ENCODE peak calls at places on chromosome 16, in ten cellular contexts. P is lower lobe of right lung; K is activated B cell treated with CpG ODN at 0.5 μM for 24 hours; Z is A549; L is upper lobe of right lung; W is choroid plexus epithelial cell; B is adrenal gland; C is dorsolateral prefrontal cortex; E is endothelial cell; N is CD8-positive, alpha-beta T cell. I is an unnamed sample.

GRCh38 chr16:69669577-69669976 is 56.8 kb downstream of the NQO1 start:
- DNase-seq in L (no peak), W (peak; percentile 9), B (no peak), C (no peak), P (no peak), N (no peak), E (no peak), Z (no peak), K (no peak), I (no peak)

GRCh38 chr16:70454221-70455034 is at the start of gene FCSK:
- DNase-seq in L (peak; percentile 87), W (peak; percentile 64), E (peak; percentile 84), N (peak; percentile 85), C (peak; percentile 71), P (peak; percentile 81), B (peak; percentile 75), Z (peak; percentile 75), K (peak; percentile 78), I (peak; percentile 80)

GRCh38 chr16:716250-716607 is 1.3 kb downstream of the METRN start:
- DNase-seq in C (peak; percentile 92), L (no peak), W (peak; percentile 68), P (no peak), N (no peak), Z (peak; percentile 77), E (no peak), B (peak; percentile 92), K (no peak), I (no peak)

GRCh38 chr16:77437859-77438258 is 3.0 kb upstream of the ADAMTS18 start:
- DNase-seq in C (no peak), L (no peak), Z (peak; percentile 29), E (no peak), P (no peak), B (no peak), K (no peak), N (no peak), W (peak; percentile 74), I (no peak)

GRCh38 chr16:89678258-89678657 is 8.2 kb upstream of the CDK10 start:
- DNase-seq in N (no peak), K (no peak), W (no peak), C (no peak), E (no peak), L (no peak), Z (no peak), B (no peak), P (no peak), I (no peak)

GRCh38 chr16:58306327-58306726 is 11.5 kb upstream of the PRSS54 start:
- DNase-seq in B (peak; percentile 72), N (no peak), W (peak; percentile 72), L (no peak), P (no peak), Z (peak; percentile 44), K (peak; percentile 22), E (peak; percentile 45), C (no peak), I (no peak)

GRCh38 chr16:79431923-79432322 is 168.6 kb downstream of the MAF start:
- DNase-seq in E (no peak), W (no peak), Z (no peak), C (no peak), L (no peak), N (no peak), B (no peak), P (no peak), K (no peak), I (no peak)

GRCh38 chr16:9225527-9226316 is 134.3 kb downstream of the HAPSTR1 start:
- DNase-seq in C (no peak), Z (peak; percentile 43), E (no peak), B (no peak), W (no peak), K (no peak), P (no peak), L (no peak), N (no peak), I (no peak)

GRCh38 chr16:71930013-71930563 is 34.8 kb downstream of the IST1 start:
- DNase-seq in P (no peak), E (no peak), N (no peak), C (no peak), B (no peak), L (no peak), Z (no peak), W (peak; percentile 25), K (no peak), I (no peak)

GRCh38 chr16:80631581-80631980 is 90.8 kb downstream of the DYNLRB2 start:
- DNase-seq in E (no peak), W (no peak), K (no peak), N (no peak), Z (no peak), L (no peak), C (no peak), P (no peak), B (no peak), I (no peak)

GRCh38 chr16:51624083-51624775 is 473.2 kb upstream of the SALL1 start:
- DNase-seq in N (no peak), W (no peak), L (no peak), C (no peak), Z (no peak), K (no peak), E (no peak), B (no peak), P (no peak), I (no peak)

GRCh38 chr16:17296412-17296811 is 174.3 kb downstream of the XYLT1 start:
- DNase-seq in C (no peak), K (no peak), Z (no peak), B (peak; percentile 94), P (no peak), N (no peak), L (no peak), E (no peak), W (no peak), I (no peak)

GRCh38 chr16:53898993-53899392 is 195.0 kb downstream of the FTO start:
- DNase-seq in W (peak; percentile 49), K (no peak), N (no peak), L (no peak), C (no peak), E (no peak), B (no peak), Z (no peak), P (no peak), I (no peak)

GRCh38 chr16:70331588-70332358 is 14.9 kb upstream of the DDX19A start:
- DNase-seq in C (no peak), K (no peak), N (no peak), Z (no peak), L (no peak), E (peak; percentile 14), B (no peak), W (peak; percentile 20), P (no peak), I (no peak)

GRCh38 chr16:26959416-26960009 is 107.2 kb upstream of the C16orf82 start:
- DNase-seq in W (no peak), N (no peak), Z (no peak), C (no peak), K (no peak), P (no peak), L (no peak), E (no peak), B (no peak), I (no peak)
- TF ChIP-seq CTCF in W (no peak), N (no peak), Z (no peak), C (no peak), K (no peak), P (no peak), L (no peak), E (no peak), B (no peak), I (no peak)

DNA sequence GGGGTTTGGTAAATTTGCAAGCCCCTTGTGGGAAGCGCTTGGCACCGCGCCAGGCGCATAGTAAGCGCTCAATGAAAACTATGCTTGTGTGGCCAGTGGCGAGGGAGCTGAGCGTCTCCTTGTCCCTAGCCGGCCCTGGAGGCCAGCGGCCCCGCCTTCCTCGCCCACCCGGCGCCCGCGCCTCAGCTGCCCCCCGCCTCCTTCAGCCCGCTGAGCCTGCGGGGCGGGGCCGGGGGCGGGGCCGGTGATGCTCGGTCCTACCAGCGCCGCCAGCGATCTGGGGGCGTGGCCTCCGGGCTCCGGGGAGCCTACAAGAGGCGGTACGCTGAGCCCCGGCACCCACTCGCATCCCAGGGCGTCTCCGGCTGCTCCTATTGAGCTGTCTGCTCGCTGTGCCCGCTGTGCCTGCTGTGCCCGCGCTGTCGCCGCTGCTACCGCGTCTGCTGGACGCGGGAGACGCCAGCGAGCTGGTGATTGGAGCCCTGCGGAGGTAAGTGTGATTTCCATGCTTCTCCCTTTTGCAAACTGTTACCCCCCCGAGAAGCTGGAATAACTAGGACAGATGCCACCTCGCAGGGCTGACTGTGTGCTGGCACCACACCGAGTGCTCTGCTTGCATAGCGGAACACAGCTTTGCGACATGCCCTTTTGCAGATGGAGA is at the start of gene CRISPLD2:
- DNase-seq in W (peak; percentile 90), L (peak; percentile 96), E (peak; percentile 95), N (peak; percentile 85), K (peak; percentile 58), B (peak; percentile 96), P (peak; percentile 96), C (peak; percentile 94), Z (peak; percentile 83), I (peak; percentile 92)
- TF ChIP-seq CTCF in W (no peak), L (no peak), E (no peak), N (no peak), K (no peak), B (no peak), P (no peak), C (no peak), Z (no peak), I (no peak)

DNA sequence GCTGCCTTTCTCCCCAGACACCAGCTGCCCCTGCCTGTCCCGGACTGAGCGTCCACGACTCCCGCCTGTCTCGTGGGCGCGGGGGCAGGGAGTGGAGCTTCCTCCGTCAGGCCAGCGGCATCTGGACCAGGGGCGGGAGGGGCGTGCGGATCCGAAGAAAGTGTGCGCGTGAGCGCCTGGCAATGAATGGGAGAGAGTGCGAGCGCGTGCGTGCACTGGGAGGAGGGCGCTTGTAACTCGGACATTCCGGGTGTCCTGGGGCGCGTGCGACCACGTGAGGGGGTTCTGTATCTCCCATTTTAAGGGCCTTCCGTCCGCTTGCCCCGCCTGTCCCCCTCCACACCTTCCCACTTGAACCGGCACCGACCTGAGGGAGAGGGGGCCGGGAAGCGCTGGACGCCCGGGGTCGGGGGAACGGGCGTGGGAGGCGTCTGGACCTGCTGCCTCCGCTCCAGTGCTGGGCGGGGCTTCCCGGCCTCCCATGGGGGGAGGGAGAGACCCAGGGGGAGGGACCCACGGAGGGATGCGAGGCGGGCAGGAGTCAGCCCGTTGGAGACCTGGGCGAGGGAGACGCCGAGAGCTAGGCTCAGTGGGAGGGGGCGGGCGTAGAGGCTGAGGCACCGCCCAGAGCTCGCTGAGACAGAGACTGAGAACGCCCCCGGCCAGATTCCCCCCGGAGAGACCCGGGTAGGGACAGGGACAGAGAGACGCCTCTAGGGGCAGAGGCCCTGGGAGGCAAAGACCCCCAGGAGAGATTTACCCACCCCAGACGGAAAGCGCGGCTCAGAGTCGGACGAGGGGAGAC is at the start of gene KREMEN2:
- DNase-seq in L (no peak), E (no peak), Z (peak; percentile 85), K (peak; percentile 46), W (peak; percentile 24), C (peak; percentile 47), B (no peak), N (no peak), P (peak; percentile 54), I (no peak)
- TF ChIP-seq CTCF in L (no peak), E (no peak), Z (no peak), K (no peak), W (no peak), C (no peak), B (no peak), N (no peak), P (no peak), I (no peak)

DNA sequence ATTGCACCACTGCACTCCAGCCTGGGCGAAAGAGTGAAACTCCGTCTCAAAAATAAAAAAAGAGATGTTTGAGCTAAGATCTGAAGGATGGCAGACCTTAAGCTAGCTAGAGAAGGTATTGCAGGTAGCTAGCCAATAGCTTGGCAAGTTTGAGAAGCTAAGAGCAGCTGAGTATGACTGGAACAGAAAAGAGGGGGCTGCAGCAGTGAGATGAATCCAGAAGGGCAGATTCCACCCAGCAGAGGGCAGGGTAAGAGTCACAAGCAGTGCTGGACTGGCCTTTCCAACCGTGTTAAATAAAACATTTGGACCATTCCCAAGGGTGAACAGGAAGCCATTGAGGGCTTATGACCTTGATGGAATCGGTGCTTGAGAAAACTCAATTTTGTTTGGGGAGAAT is 5.7 kb upstream of the PHAF1 start:
- DNase-seq in L (no peak), P (no peak), K (no peak), N (no peak), C (no peak), Z (peak; percentile 54), W (peak; percentile 65), E (peak; percentile 21), B (peak; percentile 63), I (no peak)
- TF ChIP-seq CTCF in L (peak; percentile 27), P (peak; percentile 21), K (no peak), N (no peak), C (peak; percentile 46), Z (peak; percentile 40), W (peak; percentile 67), E (no peak), B (peak; percentile 34), I (peak; percentile 64)